ENCODE peak calls at places on chromosomes 1 and 21, in eight cellular contexts. S is body of pancreas, N is mammary epithelial cell, C is right atrium auricular region, H is fibroblast of lung, J is psoas muscle, B is Panc1, U is SJCRH30. Q is an unnamed sample.

GRCh38 chr1:114668784-114669561 is 876 bp downstream of the DENND2C start:
- DNase-seq in S (peak; percentile 17), N (peak; percentile 76), C (no peak), H (peak; percentile 15), J (no peak), B (no peak), U (no peak), Q (no peak)

GRCh38 chr1:203473281-203473680 is 2.3 kb upstream of the PRELP start:
- DNase-seq in S (no peak), N (no peak), C (no peak), H (no peak), J (no peak), B (no peak), U (no peak), Q (no peak)

GRCh38 chr1:25821630-25822091 is 1.9 kb downstream of the MTFR1L start:
- DNase-seq in S (peak; percentile 74), N (no peak), C (no peak), H (peak; percentile 41), J (peak; percentile 69), B (no peak), U (no peak), Q (no peak)

GRCh38 chr1:167825419-167826079 is 88.4 kb downstream of the ADCY10 start:
- DNase-seq in S (no peak), N (no peak), C (no peak), H (no peak), J (no peak), B (no peak), U (no peak), Q (no peak)

GRCh38 chr1:20227704-20228103 is 41.4 kb upstream of the PLA2G2C start:
- DNase-seq in S (no peak), N (no peak), C (no peak), H (no peak), J (no peak), B (no peak), U (no peak), Q (no peak)

GRCh38 chr1:112761714-112762480 is 46.8 kb upstream of the PPM1J start:
- DNase-seq in S (no peak), N (peak; percentile 21), C (no peak), H (no peak), J (no peak), B (no peak), U (no peak), Q (no peak)

GRCh38 chr21:38077504-38077903 is 161.2 kb upstream of the KCNJ6 start:
- DNase-seq in S (no peak), N (no peak), C (no peak), H (no peak), J (no peak), B (no peak), U (no peak), Q (no peak)

GRCh38 chr1:111927652-111928051 is 61.8 kb downstream of the KCND3 start:
- DNase-seq in S (no peak), N (no peak), C (no peak), H (no peak), J (no peak), B (no peak), U (no peak), Q (no peak)

GRCh38 chr1:96281491-96281890 is 440.1 kb upstream of the PTBP2 start:
- DNase-seq in S (no peak), N (no peak), C (no peak), H (no peak), J (no peak), B (no peak), U (no peak), Q (no peak)

GRCh38 chr1:196361112-196361714 is 247.0 kb downstream of the KCNT2 start:
- DNase-seq in S (no peak), N (peak; percentile 66), C (no peak), H (no peak), J (no peak), B (no peak), U (no peak), Q (no peak)

GRCh38 chr1:34742667-34743270 is 12.1 kb upstream of the GJB5 start:
- DNase-seq in S (peak; percentile 82), N (peak; percentile 63), C (peak; percentile 60), H (peak; percentile 53), J (peak; percentile 81), B (peak; percentile 47), U (peak; percentile 78), Q (peak; percentile 78)

GRCh38 chr1:203796223-203796747 is 862 bp downstream of the ZBED6 start:
- DNase-seq in S (no peak), N (peak; percentile 34), C (no peak), H (peak; percentile 46), J (no peak), B (no peak), U (peak; percentile 73), Q (peak; percentile 68)

GRCh38 chr1:209218113-209218512 is 365.4 kb upstream of the CAMK1G start:
- DNase-seq in S (no peak), N (no peak), C (no peak), H (no peak), J (no peak), B (no peak), U (no peak), Q (no peak)

GRCh38 chr1:91871994-91872393 is 14.0 kb downstream of the TGFBR3 start:
- DNase-seq in S (no peak), N (peak; percentile 26), C (no peak), H (peak; percentile 28), J (no peak), B (no peak), U (no peak), Q (no peak)

GRCh38 chr1:14924012-14924452 is 229.5 kb upstream of the TMEM51 start:
- DNase-seq in S (peak; percentile 66), N (peak; percentile 53), C (peak; percentile 73), H (peak; percentile 61), J (peak; percentile 79), B (no peak), U (no peak), Q (peak; percentile 62)

GRCh38 chr1:5711079-5711478 is 281.1 kb downstream of the NPHP4 start:
- DNase-seq in S (no peak), N (no peak), C (no peak), H (no peak), J (no peak), B (no peak), U (no peak), Q (no peak)

GRCh38 chr1:216883518-216883917 is 160.3 kb upstream of the ESRRG start:
- DNase-seq in S (no peak), N (no peak), C (no peak), H (no peak), J (no peak), B (no peak), U (no peak), Q (no peak)

GRCh38 chr1:36492491-36492890 is 9.8 kb upstream of the CSF3R start:
- DNase-seq in S (no peak), N (no peak), C (no peak), H (no peak), J (no peak), B (no peak), U (no peak), Q (no peak)

GRCh38 chr1:1206376-1207253 is at the start of gene TNFRSF18:
- DNase-seq in S (no peak), N (no peak), C (no peak), H (peak; percentile 6), J (peak; percentile 52), B (no peak), U (no peak), Q (no peak)
- H3K4me3 ChIP-seq in S (no peak within 1 kb of the TSS), N (no peak within 1 kb of the TSS), C (no peak within 1 kb of the TSS), H (peak within 1 kb of the TSS; percentile 2), J (peak within 1 kb of the TSS; percentile 52), B (peak within 1 kb of the TSS; percentile 38), U (no peak within 1 kb of the TSS), Q (no peak within 1 kb of the TSS)

GRCh38 chr21:31975491-31975890 is 102.7 kb downstream of the HUNK start:
- DNase-seq in S (no peak), N (no peak), C (no peak), H (no peak), J (no peak), B (no peak), U (no peak), Q (no peak)
- H3K4me1 ChIP-seq in S (peaks cover 11% of the 10 kb centered on the region), N (no peaks in the 10 kb centered on the region), C (no peaks in the 10 kb centered on the region), H (no peaks in the 10 kb centered on the region), J (no peaks in the 10 kb centered on the region), B (no peaks in the 10 kb centered on the region), U (no peaks in the 10 kb centered on the region), Q (no peaks in the 10 kb centered on the region)

GRCh38 chr1:162264108-162264507 is 112.5 kb downstream of the SPATA46 start:
- DNase-seq in S (no peak), N (no peak), C (no peak), H (no peak), J (no peak), B (no peak), U (no peak), Q (no peak)

GRCh38 chr1:162271972-162272371 is 104.7 kb downstream of the SPATA46 start:
- DNase-seq in S (no peak), N (no peak), C (no peak), H (no peak), J (no peak), B (no peak), U (no peak), Q (no peak)

GRCh38 chr1:162270016-162270415 is 106.6 kb downstream of the SPATA46 start:
- DNase-seq in S (no peak), N (no peak), C (no peak), H (no peak), J (no peak), B (no peak), U (no peak), Q (peak; percentile 90)

DNA sequence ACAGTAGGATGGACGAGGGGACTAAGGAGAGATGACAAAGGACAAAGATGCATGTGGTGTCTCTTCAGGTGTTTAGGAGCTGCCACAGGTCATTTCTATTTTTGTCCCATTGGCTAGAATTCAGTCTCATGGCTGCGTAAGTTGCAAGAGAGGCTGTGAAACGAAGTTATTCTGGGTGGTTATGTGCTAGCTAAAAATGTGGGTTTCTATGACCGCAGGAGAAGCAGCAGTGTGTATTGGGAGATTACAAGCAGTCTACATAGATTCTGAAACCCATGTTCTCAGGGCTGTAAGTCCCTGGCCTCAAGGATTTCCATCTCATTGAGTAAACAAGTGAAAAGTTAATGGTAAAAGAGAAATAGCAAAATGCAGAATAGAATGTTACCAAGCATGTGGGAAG is 110.7 kb downstream of the SPATA46 start:
- DNase-seq in S (no peak), N (no peak), C (no peak), H (no peak), J (no peak), B (no peak), U (no peak), Q (no peak)
- H3K27ac ChIP-seq in S (no peak overlapping the region), N (no peak overlapping the region), C (no peak overlapping the region), H (no peak overlapping the region), J (no peak overlapping the region), B (no peak overlapping the region), U (no peak overlapping the region), Q (no peak overlapping the region)

DNA sequence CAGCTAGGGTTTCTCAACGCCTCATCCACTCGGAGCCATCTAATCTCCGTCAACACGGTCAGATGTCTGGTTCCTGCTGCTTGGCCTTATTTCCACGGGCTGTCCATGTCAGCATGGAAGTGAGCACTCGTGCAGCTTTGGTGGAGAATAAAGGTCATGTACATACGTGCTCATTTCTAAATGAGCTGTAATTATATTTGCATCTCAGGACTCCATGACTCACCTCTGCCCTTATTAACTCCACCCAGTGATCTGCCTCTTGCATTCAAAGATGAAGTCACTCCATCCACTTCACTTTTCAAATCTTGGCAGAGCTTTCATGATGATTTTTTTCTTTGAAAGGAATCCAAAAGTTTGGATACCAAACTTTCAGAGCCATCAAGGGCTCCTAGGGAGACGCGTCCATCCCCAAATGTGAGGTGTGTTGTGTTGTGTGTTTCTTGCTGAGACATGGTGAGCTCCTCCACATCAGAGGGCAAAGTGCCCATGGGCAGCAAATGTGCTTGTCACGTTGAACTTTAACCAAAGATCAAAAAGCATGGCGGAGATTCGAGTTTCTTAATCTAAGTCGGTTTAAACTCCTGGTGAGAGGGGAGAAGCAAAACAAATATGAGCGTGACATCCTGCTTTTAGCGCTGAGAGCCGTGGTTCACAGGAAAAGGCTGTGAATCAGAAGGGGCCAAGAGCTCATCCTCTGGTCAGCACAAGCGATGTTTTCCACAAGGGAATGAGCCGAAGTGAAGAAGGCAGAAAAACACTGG is 68.6 kb upstream of the ERRFI1 start:
- DNase-seq in S (no peak), N (peak; percentile 67), C (no peak), H (peak; percentile 90), J (no peak), B (no peak), U (peak; percentile 33), Q (no peak)
- H3K4me3 ChIP-seq in S (no peak overlapping the region), N (no peak overlapping the region), C (no peak overlapping the region), H (no peak overlapping the region), J (no peak overlapping the region), B (no peak overlapping the region), U (no peak overlapping the region), Q (no peak overlapping the region)